ENCODE peak calls at places on chromosomes 12 and 14, in ten cellular contexts. A is Calu3, B is GM03348, D is HuH-7, V is NCI-H460, Z is T follicular helper cell, N is NCI-H82, J is GM23338, C is HCT116, O is cardiac fibroblast. P is an unnamed sample.

GRCh38 chr14:31934767-31935266 is 142.3 kb upstream of the ARHGAP5 start:
- DNase-seq in A (peak), B (peak), D (peak), V (peak), Z (no peak), N (peak), J (peak), C (peak), O (peak), P (peak)

GRCh38 chr14:102949801-102950451 is 27.5 kb downstream of the AMN start:
- DNase-seq in A (no peak), B (no peak), D (no peak), V (no peak), Z (no peak), N (no peak), J (no peak), C (no peak), O (no peak), P (no peak)

GRCh38 chr12:43789941-43790340 is 16.2 kb downstream of the TWF1 start:
- DNase-seq in A (no peak), B (no peak), D (no peak), V (no peak), Z (no peak), N (no peak), J (no peak), C (no peak), O (peak), P (peak)

GRCh38 chr12:42283739-42284138 is 42.2 kb downstream of the ZCRB1 start:
- DNase-seq in A (no peak), B (no peak), D (no peak), V (no peak), Z (no peak), N (no peak), J (no peak), C (no peak), O (no peak), P (no peak)

GRCh38 chr12:55673638-55674037 is 34.1 kb downstream of the ITGA7 start:
- DNase-seq in A (no peak), B (no peak), D (no peak), V (no peak), Z (no peak), N (no peak), J (no peak), C (no peak), O (no peak), P (no peak)

GRCh38 chr14:31508140-31508539 is 20.3 kb upstream of the GPR33 start:
- DNase-seq in A (no peak), B (no peak), D (no peak), V (no peak), Z (no peak), N (no peak), J (no peak), C (no peak), O (no peak), P (no peak)

GRCh38 chr12:77131977-77132490 is 66.7 kb upstream of the E2F7 start:
- DNase-seq in A (peak), B (no peak), D (no peak), V (no peak), Z (no peak), N (no peak), J (no peak), C (no peak), O (no peak), P (no peak)

GRCh38 chr12:57797938-57798337 is 15.4 kb downstream of the TSFM start:
- DNase-seq in A (no peak), B (no peak), D (no peak), V (no peak), Z (no peak), N (no peak), J (no peak), C (no peak), O (no peak), P (no peak)

GRCh38 chr12:116318738-116319050 is 41.2 kb upstream of the MED13L start:
- DNase-seq in A (no peak), B (no peak), D (no peak), V (no peak), Z (no peak), N (no peak), J (no peak), C (no peak), O (no peak), P (no peak)

GRCh38 chr12:100043657-100044056 is 58.9 kb upstream of the ANKS1B start:
- DNase-seq in A (no peak), B (no peak), D (no peak), V (no peak), Z (no peak), N (no peak), J (no peak), C (no peak), O (no peak), P (no peak)

GRCh38 chr14:85248881-85249635 is 280.9 kb upstream of the FLRT2 start:
- DNase-seq in A (no peak), B (peak), D (no peak), V (no peak), Z (no peak), N (no peak), J (no peak), C (no peak), O (peak), P (peak)

GRCh38 chr12:111428728-111429175 is 23.0 kb downstream of the SH2B3 start:
- DNase-seq in A (no peak), B (no peak), D (no peak), V (no peak), Z (no peak), N (no peak), J (no peak), C (no peak), O (no peak), P (no peak)

GRCh38 chr12:106840217-106840616 is 65.7 kb downstream of the RIC8B start:
- DNase-seq in A (peak), B (peak), D (peak), V (no peak), Z (no peak), N (peak), J (peak), C (no peak), O (peak), P (peak)

GRCh38 chr12:101957251-101957650 is 79.9 kb downstream of the DRAM1 start:
- DNase-seq in A (no peak), B (peak), D (no peak), V (no peak), Z (no peak), N (no peak), J (no peak), C (no peak), O (no peak), P (peak)

GRCh38 chr12:106284294-106285105 is 18.0 kb upstream of the TCP11L2 start:
- DNase-seq in A (no peak), B (no peak), D (no peak), V (no peak), Z (no peak), N (no peak), J (no peak), C (no peak), O (no peak), P (no peak)

GRCh38 chr14:64510825-64511679 is 6.5 kb downstream of the ZBTB1 start:
- DNase-seq in A (peak), B (peak), D (peak), V (peak), Z (peak), N (peak), J (peak), C (peak), O (peak), P (peak)

GRCh38 chr12:63151898-63152700 is 1.1 kb upstream of the AVPR1A start:
- DNase-seq in A (peak), B (peak), D (peak), V (peak), Z (no peak), N (peak), J (peak), C (peak), O (peak), P (peak)

P was measured in fibroblast of mammary gland.